ENCODE peak calls at places on chromosomes 11 and 22, in four cellular contexts. T is activated T-helper 1 cell treated with anti-CD3 and anti-CD28 coated beads, Interleukin-12 subunit alpha, Interleukin-12 subunit beta, Interleukin-2, Interleukin-4 antibody, amounts not matched to agents 30 ng/mL and 10 ng/mL and 1 ng/mL, durations not matched to agents 14 hours and 24 hours and 36 hours; I is effector memory CD4-positive, alpha-beta T cell; N is DMS79 treated with DMSO at 0.1 percent for 48 hours. U is an unnamed sample.

GRCh38 chr11:3198815-3199214 is 19.8 kb downstream of the MRGPRG start:
- DNase-seq in T (no peak), I (no peak), N (no peak), U (no peak)

GRCh38 chr11:61645179-61645868 is 34.9 kb upstream of the DAGLA start:
- DNase-seq in T (no peak), I (no peak), N (peak), U (peak)

GRCh38 chr11:70725786-70726185 is 327.5 kb downstream of the CTTN start:
- DNase-seq in T (no peak), I (no peak), N (no peak), U (no peak)

GRCh38 chr11:33994937-33995336 is 56.6 kb upstream of the CAPRIN1 start:
- DNase-seq in T (no peak), I (no peak), N (no peak), U (no peak)

GRCh38 chr11:130601141-130601540 is 152.7 kb downstream of the ADAMTS15 start:
- DNase-seq in T (no peak), I (no peak), N (no peak), U (no peak)

GRCh38 chr11:35734669-35735068 is 72.1 kb downstream of the TRIM44 start:
- DNase-seq in T (no peak), I (no peak), N (no peak), U (no peak)

GRCh38 chr11:76240666-76241065 is 34.4 kb upstream of the WNT11 start:
- DNase-seq in T (no peak), I (no peak), N (no peak), U (no peak)

GRCh38 chr11:108027057-108027456 is 18.4 kb downstream of the CUL5 start:
- DNase-seq in T (no peak), I (no peak), N (no peak), U (no peak)

GRCh38 chr11:46363031-46363407 is 15.8 kb downstream of the DGKZ start:
- DNase-seq in T (no peak), I (no peak), N (no peak), U (no peak)

GRCh38 chr22:24009227-24010017 is 1.7 kb upstream of the CABIN1 start:
- DNase-seq in T (no peak), I (no peak), N (no peak), U (no peak)

GRCh38 chr22:49005557-49005956 is 822.1 kb downstream of the BRD1 start:
- DNase-seq in T (no peak), I (no peak), N (no peak), U (no peak)

GRCh38 chr11:33135768-33136443 is 25.4 kb downstream of the CSTF3 start:
- DNase-seq in T (no peak), I (no peak), N (no peak), U (no peak)

GRCh38 chr11:16781821-16782220 is 43.4 kb downstream of the C11orf58 start:
- DNase-seq in T (no peak), I (no peak), N (no peak), U (no peak)

GRCh38 chr22:23276656-23277582 is 96.6 kb downstream of the BCR start:
- DNase-seq in T (no peak), I (no peak), N (no peak), U (no peak)

GRCh38 chr11:78916759-78917158 is 342.1 kb upstream of the NARS2 start:
- DNase-seq in T (no peak), I (no peak), N (no peak), U (no peak)

GRCh38 chr11:61357233-61357893 is 4.3 kb downstream of the CYB561A3 start:
- DNase-seq in T (no peak), I (no peak), N (no peak), U (no peak)

GRCh38 chr22:20591660-20592310 is 84.4 kb downstream of the MED15 start:
- DNase-seq in T (no peak), I (no peak), N (no peak), U (no peak)

GRCh38 chr22:42930810-42931420 is 73.8 kb upstream of the ARFGAP3 start:
- DNase-seq in T (no peak), I (no peak), N (no peak), U (no peak)